ENCODE peak calls at places on chromosomes 13 and 19, in ten cellular contexts. One of them, this sample, is unnamed.

GRCh38 chr19:49512970-49513745 is 697 bp downstream of the FCGRT start:
- DNase-seq in testis: peak; percentile 73
- DNase-seq in astrocyte of the spinal cord: no peak
- DNase-seq in CD4-positive, alpha-beta memory T cell: no peak
- DNase-seq in thoracic aorta: no peak
- DNase-seq in lung: no peak
- DNase-seq in HCT116: no peak
- DNase-seq in A549: no peak
- DNase-seq in foreskin fibroblast: peak; percentile 20
- DNase-seq in hepatocyte: peak; percentile 78
- DNase-seq in this sample: peak; percentile 73

GRCh38 chr13:101127741-101128353 is 288.5 kb downstream of the NALCN start:
- DNase-seq in testis: peak; percentile 43
- DNase-seq in astrocyte of the spinal cord: peak; percentile 67
- DNase-seq in CD4-positive, alpha-beta memory T cell: peak; percentile 17
- DNase-seq in thoracic aorta: no peak
- DNase-seq in lung: no peak
- DNase-seq in HCT116: peak; percentile 21
- DNase-seq in A549: peak; percentile 19
- DNase-seq in foreskin fibroblast: no peak
- DNase-seq in hepatocyte: peak; percentile 73
- DNase-seq in this sample: no peak

GRCh38 chr13:49533586-49534269 is 38.0 kb downstream of the PHF11 start:
- DNase-seq in testis: no peak
- DNase-seq in astrocyte of the spinal cord: no peak
- DNase-seq in CD4-positive, alpha-beta memory T cell: no peak
- DNase-seq in thoracic aorta: no peak
- DNase-seq in lung: no peak
- DNase-seq in HCT116: no peak
- DNase-seq in A549: no peak
- DNase-seq in foreskin fibroblast: no peak
- DNase-seq in hepatocyte: no peak
- DNase-seq in this sample: no peak

GRCh38 chr19:16376241-16376640 is 51.6 kb downstream of the KLF2 start:
- DNase-seq in testis: no peak
- DNase-seq in astrocyte of the spinal cord: no peak
- DNase-seq in CD4-positive, alpha-beta memory T cell: no peak
- DNase-seq in thoracic aorta: no peak
- DNase-seq in lung: no peak
- DNase-seq in HCT116: no peak
- DNase-seq in A549: no peak
- DNase-seq in foreskin fibroblast: no peak
- DNase-seq in hepatocyte: no peak
- DNase-seq in this sample: no peak

GRCh38 chr13:100461309-100462035 is 127.1 kb downstream of the GGACT start:
- DNase-seq in testis: no peak
- DNase-seq in astrocyte of the spinal cord: no peak
- DNase-seq in CD4-positive, alpha-beta memory T cell: no peak
- DNase-seq in thoracic aorta: no peak
- DNase-seq in lung: no peak
- DNase-seq in HCT116: no peak
- DNase-seq in A549: no peak
- DNase-seq in foreskin fibroblast: no peak
- DNase-seq in hepatocyte: no peak
- DNase-seq in this sample: no peak

GRCh38 chr19:5827342-5827890 is 12.1 kb downstream of the FUT6 start:
- DNase-seq in testis: no peak
- DNase-seq in astrocyte of the spinal cord: no peak
- DNase-seq in CD4-positive, alpha-beta memory T cell: no peak
- DNase-seq in thoracic aorta: no peak
- DNase-seq in lung: no peak
- DNase-seq in HCT116: no peak
- DNase-seq in A549: no peak
- DNase-seq in foreskin fibroblast: no peak
- DNase-seq in hepatocyte: no peak
- DNase-seq in this sample: no peak

GRCh38 chr13:45691251-45691650 is 10.9 kb upstream of the CBY2 start:
- DNase-seq in testis: no peak
- DNase-seq in astrocyte of the spinal cord: no peak
- DNase-seq in CD4-positive, alpha-beta memory T cell: no peak
- DNase-seq in thoracic aorta: no peak
- DNase-seq in lung: no peak
- DNase-seq in HCT116: no peak
- DNase-seq in A549: no peak
- DNase-seq in foreskin fibroblast: no peak
- DNase-seq in hepatocyte: no peak
- DNase-seq in this sample: no peak

GRCh38 chr13:32047796-32048195 is 16.2 kb downstream of the FRY start:
- DNase-seq in testis: no peak
- DNase-seq in astrocyte of the spinal cord: no peak
- DNase-seq in CD4-positive, alpha-beta memory T cell: peak; percentile 7
- DNase-seq in thoracic aorta: no peak
- DNase-seq in lung: no peak
- DNase-seq in HCT116: no peak
- DNase-seq in A549: no peak
- DNase-seq in foreskin fibroblast: no peak
- DNase-seq in hepatocyte: no peak
- DNase-seq in this sample: no peak

GRCh38 chr13:52405767-52406494 is at the start of gene THSD1:
- DNase-seq in testis: no peak
- DNase-seq in astrocyte of the spinal cord: peak; percentile 28
- DNase-seq in CD4-positive, alpha-beta memory T cell: peak; percentile 12
- DNase-seq in thoracic aorta: no peak
- DNase-seq in lung: peak; percentile 55
- DNase-seq in HCT116: no peak
- DNase-seq in A549: peak; percentile 40
- DNase-seq in foreskin fibroblast: peak; percentile 52
- DNase-seq in hepatocyte: peak; percentile 45
- DNase-seq in this sample: peak; percentile 93

GRCh38 chr13:40764587-40765403 is 6.2 kb downstream of the MRPS31 start:
- DNase-seq in testis: no peak
- DNase-seq in astrocyte of the spinal cord: peak; percentile 74
- DNase-seq in CD4-positive, alpha-beta memory T cell: no peak
- DNase-seq in thoracic aorta: no peak
- DNase-seq in lung: no peak
- DNase-seq in HCT116: no peak
- DNase-seq in A549: no peak
- DNase-seq in foreskin fibroblast: no peak
- DNase-seq in hepatocyte: no peak
- DNase-seq in this sample: no peak

GRCh38 chr13:40765602-40766001 is 5.4 kb downstream of the MRPS31 start:
- DNase-seq in testis: no peak
- DNase-seq in astrocyte of the spinal cord: no peak
- DNase-seq in CD4-positive, alpha-beta memory T cell: no peak
- DNase-seq in thoracic aorta: no peak
- DNase-seq in lung: no peak
- DNase-seq in HCT116: no peak
- DNase-seq in A549: no peak
- DNase-seq in foreskin fibroblast: no peak
- DNase-seq in hepatocyte: no peak
- DNase-seq in this sample: no peak

GRCh38 chr13:40758811-40759210 is 12.2 kb downstream of the MRPS31 start:
- DNase-seq in testis: no peak
- DNase-seq in astrocyte of the spinal cord: no peak
- DNase-seq in CD4-positive, alpha-beta memory T cell: no peak
- DNase-seq in thoracic aorta: no peak
- DNase-seq in lung: no peak
- DNase-seq in HCT116: no peak
- DNase-seq in A549: no peak
- DNase-seq in foreskin fibroblast: no peak
- DNase-seq in hepatocyte: no peak
- DNase-seq in this sample: no peak

DNA sequence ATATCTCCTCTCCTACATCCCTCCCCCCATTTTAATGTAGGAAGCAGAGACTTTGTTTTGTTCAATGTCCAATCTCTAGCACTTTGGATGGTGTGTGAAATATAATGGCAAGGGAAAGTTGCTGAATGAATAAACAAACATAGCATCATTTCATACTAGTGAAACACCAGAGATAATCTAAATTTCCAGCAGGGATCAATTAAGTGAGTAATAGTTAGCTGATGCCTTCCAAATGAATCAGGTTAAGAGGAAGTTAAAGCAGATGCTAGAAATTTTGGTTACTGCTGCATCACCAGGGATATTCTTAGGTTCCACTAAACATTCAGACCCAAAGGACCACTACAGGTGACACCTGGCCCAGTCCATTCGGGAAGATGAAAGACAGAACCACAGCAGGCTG is 8.1 kb downstream of the MRPS31 start:
- DNase-seq in testis: no peak
- DNase-seq in astrocyte of the spinal cord: no peak
- DNase-seq in CD4-positive, alpha-beta memory T cell: no peak
- DNase-seq in thoracic aorta: no peak
- DNase-seq in lung: no peak
- DNase-seq in HCT116: no peak
- DNase-seq in A549: no peak
- DNase-seq in foreskin fibroblast: peak; percentile 46
- DNase-seq in hepatocyte: no peak
- DNase-seq in this sample: no peak
- H3K4me3 ChIP-seq in testis: no peak overlapping the region
- H3K4me3 ChIP-seq in astrocyte of the spinal cord: no peak overlapping the region
- H3K4me3 ChIP-seq in CD4-positive, alpha-beta memory T cell: no peak overlapping the region
- H3K4me3 ChIP-seq in thoracic aorta: no peak overlapping the region
- H3K4me3 ChIP-seq in lung: no peak overlapping the region
- H3K4me3 ChIP-seq in HCT116: no peak overlapping the region
- H3K4me3 ChIP-seq in A549: no peak overlapping the region
- H3K4me3 ChIP-seq in foreskin fibroblast: no peak overlapping the region
- H3K4me3 ChIP-seq in hepatocyte: no peak overlapping the region
- H3K4me3 ChIP-seq in this sample: no peak overlapping the region

GRCh38 chr19:9156304-9156703 is 16.1 kb downstream of the ZNF317 start:
- DNase-seq in testis: no peak
- DNase-seq in astrocyte of the spinal cord: no peak
- DNase-seq in CD4-positive, alpha-beta memory T cell: no peak
- DNase-seq in thoracic aorta: no peak
- DNase-seq in lung: no peak
- DNase-seq in HCT116: no peak
- DNase-seq in A549: no peak
- DNase-seq in foreskin fibroblast: no peak
- DNase-seq in hepatocyte: no peak
- DNase-seq in this sample: no peak

GRCh38 chr19:9161427-9161826 is 17.4 kb upstream of the OR7D2 start:
- DNase-seq in testis: no peak
- DNase-seq in astrocyte of the spinal cord: no peak
- DNase-seq in CD4-positive, alpha-beta memory T cell: no peak
- DNase-seq in thoracic aorta: no peak
- DNase-seq in lung: no peak
- DNase-seq in HCT116: no peak
- DNase-seq in A549: no peak
- DNase-seq in foreskin fibroblast: no peak
- DNase-seq in hepatocyte: no peak
- DNase-seq in this sample: no peak

GRCh38 chr19:9165256-9165655 is 13.5 kb upstream of the OR7D2 start:
- DNase-seq in testis: no peak
- DNase-seq in astrocyte of the spinal cord: no peak
- DNase-seq in CD4-positive, alpha-beta memory T cell: no peak
- DNase-seq in thoracic aorta: no peak
- DNase-seq in lung: no peak
- DNase-seq in HCT116: no peak
- DNase-seq in A549: no peak
- DNase-seq in foreskin fibroblast: peak; percentile 9
- DNase-seq in hepatocyte: no peak
- DNase-seq in this sample: no peak

GRCh38 chr19:9155591-9155990 is 15.4 kb downstream of the ZNF317 start:
- DNase-seq in testis: no peak
- DNase-seq in astrocyte of the spinal cord: no peak
- DNase-seq in CD4-positive, alpha-beta memory T cell: no peak
- DNase-seq in thoracic aorta: no peak
- DNase-seq in lung: no peak
- DNase-seq in HCT116: no peak
- DNase-seq in A549: no peak
- DNase-seq in foreskin fibroblast: no peak
- DNase-seq in hepatocyte: no peak
- DNase-seq in this sample: no peak

GRCh38 chr19:9159891-9160290 is 18.9 kb upstream of the OR7D2 start:
- DNase-seq in testis: no peak
- DNase-seq in astrocyte of the spinal cord: no peak
- DNase-seq in CD4-positive, alpha-beta memory T cell: no peak
- DNase-seq in thoracic aorta: no peak
- DNase-seq in lung: no peak
- DNase-seq in HCT116: no peak
- DNase-seq in A549: no peak
- DNase-seq in foreskin fibroblast: no peak
- DNase-seq in hepatocyte: no peak
- DNase-seq in this sample: no peak
- H3K4me3 ChIP-seq in testis: no peak overlapping the region
- H3K4me3 ChIP-seq in astrocyte of the spinal cord: no peak overlapping the region
- H3K4me3 ChIP-seq in CD4-positive, alpha-beta memory T cell: no peak overlapping the region
- H3K4me3 ChIP-seq in thoracic aorta: no peak overlapping the region
- H3K4me3 ChIP-seq in lung: no peak overlapping the region
- H3K4me3 ChIP-seq in HCT116: no peak overlapping the region
- H3K4me3 ChIP-seq in A549: no peak overlapping the region
- H3K4me3 ChIP-seq in foreskin fibroblast: no peak overlapping the region
- H3K4me3 ChIP-seq in hepatocyte: no peak overlapping the region
- H3K4me3 ChIP-seq in this sample: no peak overlapping the region

DNA sequence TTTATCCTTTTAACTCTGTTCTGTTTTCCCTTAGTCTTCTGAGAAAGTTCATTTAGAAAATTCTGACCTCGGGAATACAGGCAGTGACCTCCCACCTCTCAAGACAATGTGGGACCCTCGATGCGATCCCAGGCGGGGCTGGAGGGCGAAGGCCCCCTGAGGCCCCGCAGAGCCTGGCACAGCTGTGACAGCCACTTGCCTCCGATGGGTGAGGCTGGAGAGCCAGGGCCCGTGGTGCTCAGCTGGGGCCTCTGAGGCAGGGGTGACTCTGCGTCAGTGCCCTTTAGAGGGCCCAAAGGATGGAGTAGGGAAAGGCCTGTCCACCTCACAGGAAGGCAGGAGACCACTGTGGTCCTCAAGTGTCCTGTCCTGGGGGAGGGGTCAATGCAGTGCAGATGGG is 10.3 kb downstream of the GJA3 start:
- DNase-seq in testis: no peak
- DNase-seq in astrocyte of the spinal cord: no peak
- DNase-seq in CD4-positive, alpha-beta memory T cell: no peak
- DNase-seq in thoracic aorta: no peak
- DNase-seq in lung: no peak
- DNase-seq in HCT116: no peak
- DNase-seq in A549: no peak
- DNase-seq in foreskin fibroblast: no peak
- DNase-seq in hepatocyte: no peak
- DNase-seq in this sample: no peak
- H3K4me3 ChIP-seq in testis: no peak overlapping the region
- H3K4me3 ChIP-seq in astrocyte of the spinal cord: no peak overlapping the region
- H3K4me3 ChIP-seq in CD4-positive, alpha-beta memory T cell: no peak overlapping the region
- H3K4me3 ChIP-seq in thoracic aorta: no peak overlapping the region
- H3K4me3 ChIP-seq in lung: no peak overlapping the region
- H3K4me3 ChIP-seq in HCT116: no peak overlapping the region
- H3K4me3 ChIP-seq in A549: no peak overlapping the region
- H3K4me3 ChIP-seq in foreskin fibroblast: no peak overlapping the region
- H3K4me3 ChIP-seq in hepatocyte: no peak overlapping the region
- H3K4me3 ChIP-seq in this sample: no peak overlapping the region

GRCh38 chr13:38216181-38216580 is 133.5 kb upstream of the UFM1 start:
- DNase-seq in testis: no peak
- DNase-seq in astrocyte of the spinal cord: no peak
- DNase-seq in CD4-positive, alpha-beta memory T cell: no peak
- DNase-seq in thoracic aorta: no peak
- DNase-seq in lung: no peak
- DNase-seq in HCT116: no peak
- DNase-seq in A549: no peak
- DNase-seq in foreskin fibroblast: no peak
- DNase-seq in hepatocyte: no peak
- DNase-seq in this sample: no peak

GRCh38 chr13:38213307-38213706 is 136.3 kb upstream of the UFM1 start:
- DNase-seq in testis: no peak
- DNase-seq in astrocyte of the spinal cord: peak; percentile 37
- DNase-seq in CD4-positive, alpha-beta memory T cell: no peak
- DNase-seq in thoracic aorta: no peak
- DNase-seq in lung: no peak
- DNase-seq in HCT116: no peak
- DNase-seq in A549: no peak
- DNase-seq in foreskin fibroblast: no peak
- DNase-seq in hepatocyte: no peak
- DNase-seq in this sample: no peak

GRCh38 chr13:38210928-38211596 is 138.6 kb upstream of the UFM1 start:
- DNase-seq in testis: no peak
- DNase-seq in astrocyte of the spinal cord: no peak
- DNase-seq in CD4-positive, alpha-beta memory T cell: no peak
- DNase-seq in thoracic aorta: no peak
- DNase-seq in lung: no peak
- DNase-seq in HCT116: no peak
- DNase-seq in A549: no peak
- DNase-seq in foreskin fibroblast: no peak
- DNase-seq in hepatocyte: no peak
- DNase-seq in this sample: no peak
- H3K4me3 ChIP-seq in testis: no peak overlapping the region
- H3K4me3 ChIP-seq in astrocyte of the spinal cord: no peak overlapping the region
- H3K4me3 ChIP-seq in CD4-positive, alpha-beta memory T cell: no peak overlapping the region
- H3K4me3 ChIP-seq in thoracic aorta: no peak overlapping the region
- H3K4me3 ChIP-seq in lung: no peak overlapping the region
- H3K4me3 ChIP-seq in HCT116: no peak overlapping the region
- H3K4me3 ChIP-seq in A549: no peak overlapping the region
- H3K4me3 ChIP-seq in foreskin fibroblast: no peak overlapping the region
- H3K4me3 ChIP-seq in hepatocyte: no peak overlapping the region
- H3K4me3 ChIP-seq in this sample: no peak overlapping the region